ENCODE peak calls at places on chromosomes 4 and X, in six cellular contexts. R, T, Y, X, B and G are unnamed samples.

GRCh38 chrX:38634665-38635064 is 73.3 kb downstream of the TSPAN7 start:
- DNase-seq in B (no peak), Y (no peak), R (no peak), T (no peak), X (no peak), G (no peak)

GRCh38 chr4:21811576-21811975 is 137.0 kb downstream of the KCNIP4 start:
- DNase-seq in B (no peak), X (no peak), T (no peak), R (no peak), Y (no peak), G (no peak)

GRCh38 chrX:46710425-46710824 is 48.5 kb downstream of the SLC9A7 start:
- DNase-seq in T (peak; percentile 93), X (no peak), Y (no peak), R (no peak), B (no peak), G (peak; percentile 61)

GRCh38 chr4:10619220-10619619 is 65.3 kb downstream of the CLNK start:
- DNase-seq in B (peak; percentile 35), R (peak; percentile 13), X (no peak), T (no peak), Y (peak; percentile 28), G (no peak)

GRCh38 chrX:114964374-114964773 is 53.0 kb downstream of the IL13RA2 start:
- DNase-seq in X (no peak), R (no peak), Y (no peak), B (no peak), T (no peak), G (no peak)

GRCh38 chr4:20273793-20274192 is 22.1 kb downstream of the SLIT2 start:
- DNase-seq in X (no peak), T (no peak), B (no peak), R (no peak), Y (no peak), G (peak; percentile 57)

GRCh38 chrX:12895856-12896255 is 10.6 kb upstream of the TLR8 start:
- DNase-seq in Y (no peak), R (no peak), X (no peak), B (no peak), T (no peak), G (no peak)

GRCh38 chr4:86358176-86358701 is 1.6 kb downstream of the MAPK10 start:
- DNase-seq in R (no peak), X (no peak), T (no peak), B (no peak), Y (no peak), G (no peak)

GRCh38 chrX:87397103-87397886 is 120.3 kb upstream of the KLHL4 start:
- DNase-seq in Y (no peak), R (no peak), X (no peak), B (no peak), T (no peak), G (no peak)

GRCh38 chrX:27660878-27661277 is 70.7 kb downstream of the DCAF8L2 start:
- DNase-seq in T (no peak), R (no peak), X (no peak), B (no peak), Y (no peak), G (no peak)

GRCh38 chr4:84547211-84547610 is 35.7 kb upstream of the CDS1 start:
- DNase-seq in T (no peak), B (no peak), Y (no peak), X (no peak), R (no peak), G (no peak)

GRCh38 chr4:1763550-1764080 is 29.5 kb upstream of the FGFR3 start:
- DNase-seq in R (no peak), Y (no peak), X (no peak), T (no peak), B (peak; percentile 39), G (no peak)

GRCh38 chr4:7831330-7831729 is 108.3 kb downstream of the AFAP1 start:
- DNase-seq in Y (no peak), B (no peak), T (no peak), R (no peak), X (no peak), G (no peak)

GRCh38 chrX:45799576-45799975 is 598.9 kb upstream of the DIPK2B start:
- DNase-seq in Y (no peak), T (no peak), R (no peak), B (no peak), X (no peak), G (no peak)

GRCh38 chrX:39813631-39814246 is 284.0 kb downstream of the BCOR start:
- DNase-seq in X (no peak), R (no peak), Y (peak; percentile 87), B (peak; percentile 32), T (no peak), G (no peak)

GRCh38 chr4:184598753-184599491 is 50.3 kb downstream of the CASP3 start:
- DNase-seq in B (no peak), X (no peak), T (no peak), R (no peak), Y (no peak), G (no peak)

GRCh38 chr4:56674984-56675383 is 6.1 kb downstream of the HOPX start:
- DNase-seq in Y (no peak), R (no peak), X (no peak), B (no peak), T (no peak), G (no peak)

GRCh38 chr4:22514431-22514830 is 1.4 kb downstream of the ADGRA3 start:
- DNase-seq in B (no peak), X (no peak), T (no peak), R (no peak), Y (no peak), G (no peak)

GRCh38 chrX:72041901-72042859 is 89.5 kb downstream of the RTL5 start:
- DNase-seq in T (no peak), X (no peak), R (no peak), B (no peak), Y (no peak), G (no peak)

GRCh38 chr4:28149762-28150161 is 1289.1 kb downstream of the STIM2 start:
- DNase-seq in R (no peak), B (no peak), T (no peak), X (no peak), Y (no peak), G (no peak)

GRCh38 chr4:38069271-38069760 is 109.1 kb downstream of the PTTG2 start:
- DNase-seq in R (no peak), Y (no peak), X (no peak), T (peak; percentile 61), B (peak; percentile 85), G (no peak)
- TF ChIP-seq CTCF in R (no peak), Y (no peak), X (peak; percentile 68), T (peak; percentile 99), B (peak; percentile 42), G (peak; percentile 80)

GRCh38 chrX:129659861-129660260 is 5.1 kb upstream of the APLN start:
- DNase-seq in T (no peak), X (no peak), R (no peak), B (no peak), Y (no peak), G (no peak)
- H3K27me3 ChIP-seq in T (no peaks in the 10 kb centered on the region), X (no peaks in the 10 kb centered on the region), R (no peaks in the 10 kb centered on the region), B (no peaks in the 10 kb centered on the region), Y (peaks cover 32% of the 10 kb centered on the region), G (peaks cover 3% of the 10 kb centered on the region)

DNA sequence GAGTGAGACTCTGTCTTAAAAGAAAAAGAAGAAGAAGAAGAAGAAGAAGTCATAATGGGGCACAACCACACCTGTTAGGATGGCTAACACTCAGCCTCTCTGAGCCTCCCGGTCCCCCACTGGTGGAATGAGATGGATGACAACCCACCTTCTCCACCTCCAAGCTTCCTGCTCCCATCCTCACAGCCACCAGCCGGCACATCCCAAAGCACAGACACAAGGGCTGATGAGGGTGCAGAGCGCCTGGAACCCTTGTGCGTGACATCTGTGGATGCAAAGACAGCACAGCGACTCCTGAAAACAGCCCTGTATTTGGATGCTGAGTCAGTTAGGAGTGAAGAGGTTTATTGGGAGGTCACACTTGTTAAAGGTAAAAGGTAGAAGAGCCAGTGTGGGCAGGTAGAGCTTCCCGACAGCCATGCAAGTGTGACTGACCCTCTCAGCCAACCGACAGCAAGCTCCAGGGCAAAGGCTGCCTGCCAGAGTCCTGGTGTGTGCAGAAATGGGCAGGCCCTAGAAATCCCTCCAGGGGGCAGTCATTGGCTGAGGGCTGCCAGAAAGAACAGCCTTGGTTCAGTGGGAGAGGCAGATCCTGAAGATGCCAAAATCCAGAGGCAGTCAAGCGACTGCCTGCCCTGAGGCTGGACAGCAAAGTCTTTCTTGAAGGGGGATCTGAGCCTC is 26.6 kb upstream of the MAN2B2 start:
- DNase-seq in T (no peak), R (peak; percentile 46), Y (no peak), X (no peak), B (no peak), G (no peak)
- TF ChIP-seq CTCF in T (peak; percentile 64), R (peak; percentile 56), Y (no peak), X (peak; percentile 74), B (no peak), G (peak; percentile 20)

DNA sequence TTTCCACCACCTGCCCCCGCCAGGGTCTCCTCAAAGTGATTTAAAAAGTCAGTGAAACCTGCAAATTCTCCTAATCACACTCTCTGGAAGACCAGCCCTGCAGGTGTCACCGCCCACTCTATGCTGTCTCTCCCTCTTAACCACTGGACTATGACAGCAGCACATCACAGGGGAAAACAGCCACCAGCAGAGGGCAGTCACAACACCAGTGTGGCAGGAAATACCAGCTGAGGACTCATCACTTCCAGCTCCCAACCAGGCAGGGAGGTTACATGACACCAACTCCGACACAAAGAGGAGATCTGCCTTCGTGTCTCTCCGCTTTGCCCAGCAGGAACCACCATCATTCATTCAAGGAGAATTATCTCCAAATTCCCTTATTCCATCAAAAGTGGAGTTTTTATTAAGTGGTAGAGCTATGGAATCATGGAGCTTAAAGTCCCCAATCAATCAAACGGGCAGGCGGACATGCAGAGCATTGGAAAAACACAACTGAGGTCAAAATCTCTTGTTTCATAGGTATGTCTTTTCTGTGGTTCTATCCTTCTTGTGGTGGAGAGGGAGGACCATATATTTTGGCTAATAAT is 91.3 kb downstream of the NSUN7 start:
- DNase-seq in X (peak; percentile 72), T (peak; percentile 59), Y (peak; percentile 29), R (peak; percentile 71), B (peak; percentile 83), G (peak; percentile 72)
- H3K27me3 ChIP-seq in X (no peaks in the 10 kb centered on the region), T (no peaks in the 10 kb centered on the region), Y (no peaks in the 10 kb centered on the region), R (no peaks in the 10 kb centered on the region), B (no peaks in the 10 kb centered on the region), G (no peaks in the 10 kb centered on the region)

GRCh38 chr4:81337211-81337610 is 122.2 kb upstream of the PRKG2 start:
- DNase-seq in X (no peak), Y (no peak), B (no peak), R (no peak), T (no peak), G (no peak)

GRCh38 chr4:81330018-81330417 is 115.0 kb upstream of the PRKG2 start:
- DNase-seq in Y (no peak), X (no peak), R (no peak), T (no peak), B (no peak), G (no peak)

GRCh38 chr4:81335221-81335912 is 120.3 kb upstream of the PRKG2 start:
- DNase-seq in R (no peak), Y (no peak), X (no peak), T (no peak), B (no peak), G (no peak)
- TF ChIP-seq CTCF in R (no peak), Y (no peak), X (no peak), T (no peak), B (no peak), G (no peak)

GRCh38 chr4:95387719-95388118 is 161.1 kb downstream of the UNC5C start:
- DNase-seq in Y (no peak), B (no peak), T (no peak), X (no peak), R (no peak), G (no peak)
- H3K27me3 ChIP-seq in Y (no peaks in the 10 kb centered on the region), B (no peaks in the 10 kb centered on the region), T (peaks cover 4% of the 10 kb centered on the region), X (no peaks in the 10 kb centered on the region), R (no peaks in the 10 kb centered on the region), G (no peaks in the 10 kb centered on the region)